ENCODE peak calls at places on chromosomes 6 and 20, in four cellular contexts. E is GM12891, T is GM12878, P is K562. H is an unnamed sample.

GRCh38 chr6:144033816-144034540 is 25.9 kb upstream of the PLAGL1 start:
- DNase-seq in E (no peak), T (no peak), P (no peak), H (no peak)

GRCh38 chr6:29797120-29797519 is 30.5 kb upstream of the HLA-G start:
- DNase-seq in E (no peak), T (no peak), P (no peak), H (no peak)

GRCh38 chr6:79946773-79947190 is 571 bp downstream of the ELOVL4 start:
- DNase-seq in E (no peak), T (no peak), P (no peak), H (no peak)

GRCh38 chr6:20699402-20699801 is 165.1 kb downstream of the CDKAL1 start:
- DNase-seq in E (no peak), T (no peak), P (no peak), H (no peak)

GRCh38 chr6:141561154-141561553 is 571.6 kb upstream of the GJE1 start:
- DNase-seq in E (no peak), T (no peak), P (no peak), H (no peak)

GRCh38 chr20:62828051-62828450 is 11.2 kb downstream of the COL9A3 start:
- DNase-seq in E (no peak), T (no peak), P (no peak), H (no peak)

GRCh38 chr6:15456422-15456821 is 206.4 kb downstream of the DTNBP1 start:
- DNase-seq in E (no peak), T (no peak), P (no peak), H (no peak)

GRCh38 chr6:4644962-4645361 is 131.2 kb upstream of the CDYL start:
- DNase-seq in E (no peak), T (no peak), P (no peak), H (no peak)

GRCh38 chr6:150490586-150490985 is 109.1 kb upstream of the PLEKHG1 start:
- DNase-seq in E (no peak), T (no peak), P (no peak), H (no peak)

GRCh38 chr6:68730291-68731054 is 95.4 kb downstream of the ADGRB3 start:
- DNase-seq in E (no peak), T (no peak), P (no peak), H (no peak)

GRCh38 chr6:165634076-165634475 is 29.0 kb downstream of the PDE10A start:
- DNase-seq in E (no peak), T (no peak), P (no peak), H (no peak)

GRCh38 chr6:21137708-21138358 is 455.7 kb upstream of the SOX4 start:
- DNase-seq in E (no peak), T (no peak), P (no peak), H (no peak)

GRCh38 chr6:25337431-25337830 is 58.3 kb downstream of the CARMIL1 start:
- DNase-seq in E (no peak), T (no peak), P (no peak), H (no peak)

GRCh38 chr20:37526839-37527637 is 638 bp downstream of the BLCAP start:
- DNase-seq in E (no peak), T (no peak), P (peak), H (no peak)

GRCh38 chr20:35604444-35604750 is 11.2 kb upstream of the SPAG4 start:
- DNase-seq in E (no peak), T (no peak), P (peak), H (no peak)

GRCh38 chr6:16130932-16131387 is 2.1 kb downstream of the MYLIP start:
- DNase-seq in E (peak), T (peak), P (peak), H (peak)

GRCh38 chr20:1330075-1330830 is 1.3 kb upstream of the SDCBP2 start:
- DNase-seq in E (no peak), T (peak), P (no peak), H (no peak)

GRCh38 chr20:1392443-1392692 is 486 bp downstream of the FKBP1A start:
- DNase-seq in E (no peak), T (no peak), P (no peak), H (no peak)

GRCh38 chr6:34065470-34066283 is 80.2 kb downstream of the GRM4 start:
- DNase-seq in E (no peak), T (no peak), P (peak), H (no peak)

GRCh38 chr20:39822667-39823066 is 860.5 kb downstream of the DHX35 start:
- DNase-seq in E (no peak), T (no peak), P (no peak), H (no peak)

GRCh38 chr6:112296122-112296521 is 41.8 kb upstream of the LAMA4 start:
- DNase-seq in E (no peak), T (no peak), P (no peak), H (no peak)

GRCh38 chr20:40305303-40305702 is 383.7 kb downstream of the MAFB start:
- DNase-seq in E (no peak), T (no peak), P (no peak), H (no peak)

GRCh38 chr6:136890194-136890558 is 31.9 kb upstream of the SLC35D3 start:
- DNase-seq in E (no peak), T (no peak), P (no peak), H (no peak)

GRCh38 chr6:106556368-106556960 is 72.8 kb downstream of the RTN4IP1 start:
- DNase-seq in E (no peak), T (no peak), P (no peak), H (no peak)

GRCh38 chr20:22402990-22403859 is 181.1 kb downstream of the FOXA2 start:
- DNase-seq in E (no peak), T (no peak), P (no peak), H (no peak)

GRCh38 chr20:33667245-33668086 is 723 bp downstream of the ACTL10 start:
- DNase-seq in E (peak), T (no peak), P (no peak), H (peak)

GRCh38 chr20:31494131-31494530 is 19.0 kb downstream of the REM1 start:
- DNase-seq in E (no peak), T (no peak), P (peak), H (no peak)
- TF ChIP-seq SPI1 in E (no peak), T (no peak), P (no peak), H (no peak)

DNA sequence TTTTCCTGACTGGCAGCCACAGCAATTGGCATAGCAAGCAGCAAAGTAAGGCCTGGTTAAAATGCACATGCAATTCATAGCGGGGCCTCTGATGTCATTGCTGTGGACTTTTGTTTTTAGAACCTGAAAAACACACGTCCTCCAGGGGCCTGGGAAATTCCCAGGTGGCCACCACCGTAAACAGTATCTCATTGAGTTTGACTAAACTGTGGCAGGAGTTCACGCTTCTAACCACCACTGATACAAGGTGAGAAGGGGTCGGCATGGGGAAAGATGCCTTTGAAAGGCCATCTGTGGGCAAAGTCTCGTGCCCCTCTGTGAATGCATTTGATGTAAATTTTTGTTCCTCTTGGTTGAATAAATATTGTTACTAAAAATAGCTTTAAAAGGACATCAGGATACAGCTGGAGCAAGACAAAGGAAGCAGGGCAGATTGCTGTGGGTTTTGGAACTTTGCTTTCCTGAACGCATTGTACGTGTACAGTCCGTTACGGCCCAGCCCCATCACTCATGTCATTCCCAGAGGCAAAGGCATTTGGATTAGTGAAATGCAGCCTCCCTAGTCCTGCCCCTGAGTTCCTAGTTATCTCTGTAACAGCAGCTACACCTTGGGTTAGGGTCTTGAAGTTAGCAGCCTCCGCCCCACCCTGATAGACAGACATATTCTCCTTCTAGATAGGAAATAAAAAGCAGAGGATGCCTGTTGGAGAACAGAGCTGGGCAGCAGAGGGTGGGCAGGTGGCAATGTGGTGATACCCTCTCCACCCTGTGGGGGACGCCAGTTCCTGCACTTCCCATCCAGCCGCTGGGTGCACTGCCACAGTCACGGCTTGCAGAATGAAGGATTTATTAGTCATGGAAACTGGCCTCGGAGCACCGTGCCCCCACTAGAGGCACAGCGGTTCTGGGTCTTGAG is 80.3 kb downstream of the ZDHHC14 start:
- DNase-seq in E (peak), T (peak), P (peak), H (no peak)
- TF ChIP-seq SPI1 in E (no peak), T (peak), P (peak), H (no peak)

DNA sequence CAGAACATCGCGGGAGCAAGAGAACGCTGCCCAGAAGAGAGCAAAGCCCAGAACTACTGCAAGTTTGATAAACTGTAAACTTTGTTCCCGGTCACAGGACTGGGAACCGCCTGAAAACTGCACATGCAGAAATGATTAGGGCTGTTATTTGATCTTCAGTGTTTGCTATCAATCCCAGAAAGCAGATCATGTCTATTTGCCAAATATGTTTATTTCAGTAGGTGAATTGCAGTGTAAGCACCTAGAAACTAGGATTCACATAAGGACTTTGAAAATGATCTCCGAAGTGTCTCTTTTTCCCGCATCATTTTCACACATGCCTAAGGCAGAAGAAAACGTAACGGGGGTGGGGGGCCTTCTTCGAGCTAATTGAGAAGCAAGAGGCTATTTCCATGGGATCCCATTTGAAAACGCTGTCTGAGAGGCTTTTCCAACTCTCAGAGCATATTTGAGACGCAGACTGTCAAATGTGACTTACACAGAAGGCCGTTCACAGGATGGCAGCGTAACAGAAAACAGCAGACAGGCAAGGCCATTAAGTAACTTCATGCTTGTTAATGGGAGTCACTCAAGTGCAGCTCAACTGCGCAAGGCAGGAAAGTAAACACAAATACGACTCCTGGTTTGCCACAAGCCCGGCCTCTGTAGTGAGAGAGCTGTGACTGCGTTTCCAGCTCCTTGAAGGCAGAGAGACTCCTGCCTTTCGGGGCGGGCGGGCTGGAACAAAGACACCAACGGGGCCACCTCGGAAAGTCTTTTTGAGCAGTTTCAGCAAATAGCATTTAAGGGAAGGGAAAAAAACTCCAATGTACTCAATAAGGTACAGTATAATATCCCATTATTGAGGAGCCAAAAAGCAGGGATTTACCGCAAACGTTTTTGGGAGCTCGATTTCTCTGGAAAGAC is 144.7 kb upstream of the ZNF217 start:
- DNase-seq in E (no peak), T (no peak), P (peak), H (peak)
- TF ChIP-seq SPI1 in E (no peak), T (no peak), P (no peak), H (no peak)

DNA sequence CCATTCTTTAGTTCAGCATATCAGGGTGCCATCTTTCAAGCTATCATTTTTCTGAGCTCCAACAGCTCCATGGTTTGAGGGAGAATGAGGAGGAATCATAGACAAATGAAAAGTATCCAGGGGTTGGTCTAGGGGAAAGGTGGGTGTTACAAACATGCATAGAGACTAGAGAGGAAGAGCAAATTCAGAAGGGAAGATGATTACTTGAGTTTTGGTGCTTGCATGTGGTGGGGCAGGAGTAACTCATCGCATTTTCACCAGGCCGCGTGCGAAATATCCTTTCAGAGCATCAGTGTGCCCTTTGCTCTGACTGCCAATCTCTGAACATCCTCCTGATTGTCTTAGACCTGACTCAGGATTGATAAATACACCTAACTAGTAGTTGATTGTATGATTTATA is 7.7 kb upstream of the BICRAL start:
- DNase-seq in E (no peak), T (no peak), P (no peak), H (no peak)
- TF ChIP-seq SPI1 in E (no peak), T (no peak), P (no peak), H (no peak)

DNA sequence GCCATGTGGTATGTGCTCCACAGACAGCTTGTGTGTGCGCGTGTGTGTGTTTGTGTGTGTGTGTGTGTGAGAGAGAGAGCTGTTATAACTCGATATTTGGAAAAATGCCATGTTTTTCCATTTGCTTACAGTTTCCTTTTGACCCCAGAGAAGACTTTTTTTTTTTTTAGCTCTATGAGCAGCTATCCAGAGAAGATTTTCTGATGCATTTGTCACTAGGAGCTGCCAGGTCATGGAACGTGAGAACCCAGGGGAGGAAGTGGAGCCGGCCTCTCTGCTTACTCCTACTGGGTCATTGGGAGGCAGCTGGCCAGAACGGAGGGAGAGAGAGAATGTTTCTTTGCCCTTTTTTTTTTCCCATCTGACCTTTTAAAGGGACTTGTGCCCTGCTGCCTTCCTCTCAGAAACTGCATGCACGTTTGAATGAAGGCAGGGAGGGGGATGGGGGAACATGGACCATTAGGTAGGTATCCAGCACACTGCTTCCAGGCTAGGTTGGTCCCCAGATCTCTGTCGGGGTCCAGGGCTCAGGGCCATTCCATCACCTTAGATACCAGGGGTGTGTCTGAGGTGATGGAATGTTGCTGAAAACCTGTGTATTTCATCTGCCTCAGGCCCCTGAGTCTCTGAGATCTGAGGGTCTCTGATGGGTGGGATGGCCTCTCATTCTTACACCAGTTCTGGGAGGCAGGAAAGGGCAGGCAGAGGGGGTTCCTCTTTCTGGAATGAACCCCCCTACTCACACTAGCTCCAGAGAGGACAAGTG is 11.2 kb upstream of the MRPS18A start:
- DNase-seq in E (no peak), T (no peak), P (no peak), H (no peak)
- TF ChIP-seq SPI1 in E (no peak), T (peak), P (peak), H (no peak)

GRCh38 chr20:46332373-46333135 is 24.3 kb upstream of the CDH22 start:
- DNase-seq in E (no peak), T (no peak), P (no peak), H (no peak)

GRCh38 chr20:46331612-46332361 is 23.5 kb upstream of the CDH22 start:
- DNase-seq in E (no peak), T (no peak), P (no peak), H (no peak)

GRCh38 chr20:46330072-46330763 is 21.9 kb upstream of the CDH22 start:
- DNase-seq in E (no peak), T (no peak), P (no peak), H (no peak)

GRCh38 chr20:46333136-46333991 is 25.1 kb upstream of the CDH22 start:
- DNase-seq in E (no peak), T (no peak), P (no peak), H (no peak)

DNA sequence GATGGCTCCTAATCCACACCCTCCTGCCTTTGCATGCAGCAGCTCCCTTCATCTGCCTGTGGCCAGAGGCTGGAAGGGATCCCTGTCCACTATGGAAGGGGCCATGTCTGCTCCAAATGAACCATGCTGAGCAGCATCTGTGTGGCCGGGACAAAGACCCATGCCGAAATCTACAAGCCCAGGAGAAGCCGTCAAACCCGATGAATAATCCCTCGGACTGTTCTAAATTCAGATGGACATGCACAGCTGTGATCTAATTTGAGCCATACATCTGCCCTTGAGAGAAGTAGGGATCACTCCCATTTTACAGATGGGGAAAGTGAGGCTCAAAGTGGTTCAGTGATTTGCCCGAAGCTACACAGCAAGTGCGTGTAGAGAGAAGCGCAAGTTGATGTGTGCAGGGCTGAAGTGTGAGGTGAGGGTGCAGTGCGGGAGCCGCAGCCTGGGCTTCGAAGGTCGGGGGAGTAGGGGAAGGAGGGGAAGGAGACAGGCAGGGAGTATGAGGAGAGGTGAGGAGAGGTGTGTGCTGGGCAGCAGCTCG is 22.6 kb upstream of the CDH22 start:
- DNase-seq in E (no peak), T (no peak), P (no peak), H (no peak)
- TF ChIP-seq SPI1 in E (no peak), T (no peak), P (no peak), H (no peak)

GRCh38 chr20:53635189-53635588 is 41.5 kb upstream of the ZNF217 start:
- DNase-seq in E (no peak), T (no peak), P (no peak), H (no peak)
- TF ChIP-seq SPI1 in E (no peak), T (no peak), P (peak), H (peak)